ENCODE peak calls at places on chromosomes 11 and 22, in four cellular contexts. Q is RWPE2, L is AG10803, P is A673. G is an unnamed sample.

GRCh38 chr11:808427-809286 is 1.1 kb upstream of the RPLP2 start:
- DNase-seq in Q (no peak), P (no peak), L (no peak), G (no peak)

GRCh38 chr11:2293396-2294339 is 8.1 kb downstream of the C11orf21 start:
- DNase-seq in Q (no peak), L (no peak), P (no peak), G (peak)

GRCh38 chr11:73538381-73538872 is 59.5 kb downstream of the FAM168A start:
- DNase-seq in L (peak), P (peak), Q (no peak), G (no peak)

GRCh38 chr22:24455039-24455438 is 27.6 kb downstream of the ADORA2A start:
- DNase-seq in P (no peak), Q (peak), L (no peak), G (no peak)

GRCh38 chr22:22520667-22521602 is 865 bp upstream of the ZNF280A start:
- DNase-seq in P (no peak), L (no peak), Q (no peak), G (no peak)

GRCh38 chr11:67322049-67322448 is 18.7 kb downstream of the SSH3 start:
- DNase-seq in L (no peak), P (no peak), Q (no peak), G (no peak)

GRCh38 chr11:1198766-1199688 is 23.8 kb upstream of the MUC5B start:
- DNase-seq in L (no peak), Q (peak), P (no peak), G (peak)

GRCh38 chr22:43476341-43476740 is 64.5 kb downstream of the MPPED1 start:
- DNase-seq in P (no peak), Q (no peak), L (no peak), G (no peak)

GRCh38 chr22:26481694-26482093 is 1.9 kb downstream of the HPS4 start:
- DNase-seq in Q (no peak), P (no peak), L (no peak), G (no peak)

GRCh38 chr11:75158241-75158640 is 7.3 kb downstream of the SLCO2B1 start:
- DNase-seq in L (no peak), Q (no peak), P (no peak), G (no peak)
- TF ChIP-seq CTCF in L (no peak), Q (no peak), P (no peak), G (no peak)

GRCh38 chr11:37861671-37862070 is 1263.6 kb upstream of the RAG2 start:
- DNase-seq in P (no peak), Q (no peak), L (no peak), G (no peak)

GRCh38 chr11:37857726-37858125 is 1259.7 kb upstream of the RAG2 start:
- DNase-seq in L (no peak), Q (no peak), P (no peak), G (no peak)

DNA sequence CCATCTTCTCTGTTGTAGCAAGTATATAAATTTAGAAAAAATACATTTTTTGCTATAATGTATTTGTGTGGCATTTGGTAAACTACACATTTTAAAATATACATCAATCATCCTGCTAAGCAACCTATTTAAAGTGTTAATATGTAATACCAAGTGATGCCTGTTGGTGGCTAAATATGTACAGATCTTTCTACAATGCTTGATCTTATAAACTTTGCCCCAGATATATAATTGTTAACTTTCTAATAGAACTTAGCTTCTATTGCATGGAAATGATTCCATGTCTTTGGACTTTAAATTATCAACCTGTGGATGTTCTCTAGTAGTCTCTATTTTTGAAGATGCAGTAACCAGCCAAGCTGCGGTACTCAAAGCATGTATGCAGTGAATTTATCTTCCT is 1260.4 kb upstream of the RAG2 start:
- DNase-seq in P (peak), L (no peak), Q (no peak), G (no peak)
- TF ChIP-seq CTCF in P (peak), L (no peak), Q (peak), G (peak)

GRCh38 chr22:29890760-29891159 is 7.8 kb downstream of the MTMR3 start:
- DNase-seq in Q (no peak), L (no peak), P (no peak), G (no peak)
- TF ChIP-seq CTCF in Q (no peak), L (no peak), P (no peak), G (no peak)

DNA sequence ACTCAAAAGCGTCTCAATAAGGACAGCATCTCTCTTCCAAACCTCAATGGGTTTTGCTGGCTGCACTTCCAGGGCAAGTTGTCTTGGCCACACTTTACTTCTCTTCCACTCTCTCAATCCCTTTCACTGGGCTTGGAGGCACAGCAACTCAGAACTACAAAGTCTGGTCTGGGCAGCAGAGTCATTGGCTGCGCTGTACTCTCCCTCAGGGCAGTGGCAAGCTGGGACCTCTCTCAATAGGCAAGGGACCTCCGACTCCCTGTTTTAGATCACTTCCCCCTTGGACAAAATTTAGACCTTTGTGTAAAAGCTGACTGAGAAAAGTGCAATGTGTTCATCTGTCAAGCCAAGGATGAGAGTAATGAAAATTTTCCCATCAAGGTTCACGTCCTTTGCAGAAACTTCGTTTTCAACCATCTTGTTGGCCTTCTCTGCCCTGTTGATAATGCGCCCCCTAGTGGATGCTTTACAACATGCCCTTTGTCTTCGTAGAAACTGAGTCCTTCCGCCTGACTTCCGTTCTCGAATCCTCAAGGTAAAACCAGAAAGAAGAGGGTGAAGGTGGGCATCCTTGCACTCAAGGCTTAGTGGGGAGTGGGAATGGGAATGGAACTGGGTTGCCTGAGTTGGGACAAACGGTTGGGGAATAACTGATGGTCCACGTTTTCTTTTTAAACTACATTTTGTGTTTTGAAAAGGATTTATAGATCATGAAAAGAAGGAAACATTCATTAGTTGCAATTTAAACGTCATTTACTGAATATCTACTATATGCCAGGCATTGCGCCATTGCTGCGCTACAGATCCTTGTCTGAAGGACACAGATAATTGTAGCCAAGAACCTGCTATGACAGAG is 99.1 kb downstream of the CD44 start:
- DNase-seq in Q (no peak), L (no peak), P (peak), G (no peak)
- TF ChIP-seq CTCF in Q (peak), L (peak), P (peak), G (peak)